ENCODE peak calls at places on chromosome 7, in five cellular contexts. D is AG04450, W is GM23338, O is body of pancreas, P is brain microvascular endothelial cell. U is an unnamed sample.
A peak's percentile ranks its signal among the peaks of the same experiment; 100 is the strongest.

GRCh38 chr7:117737882-117738281 is 135.4 kb downstream of the CTTNBP2 start:
- DNase-seq in D (no peak), W (no peak), O (no peak), P (no peak), U (no peak)

GRCh38 chr7:149616898-149617297 is 119.3 kb upstream of the ZNF746 start:
- DNase-seq in D (no peak), W (no peak), O (no peak), P (no peak), U (no peak)

GRCh38 chr7:18974803-18975202 is 142.6 kb downstream of the TWIST1 start:
- DNase-seq in D (peak; percentile 27), W (no peak), O (no peak), P (peak; percentile 24), U (no peak)

GRCh38 chr7:46391215-46391614 is 470.1 kb upstream of the IGFBP3 start:
- DNase-seq in D (no peak), W (no peak), O (no peak), P (no peak), U (no peak)

GRCh38 chr7:974820-975681 is at the start of gene COX19:
- DNase-seq in D (peak; percentile 68), W (peak; percentile 94), O (peak; percentile 92), P (peak; percentile 79), U (peak; percentile 98)

GRCh38 chr7:134632937-134633540 is 13.6 kb upstream of the BPGM start:
- DNase-seq in D (no peak), W (peak; percentile 76), O (peak; percentile 14), P (peak; percentile 47), U (no peak)

GRCh38 chr7:2576742-2577491 is 18.1 kb downstream of the IQCE start:
- DNase-seq in D (no peak), W (no peak), O (no peak), P (no peak), U (no peak)

GRCh38 chr7:157125376-157126223 is 13.1 kb upstream of the UBE3C start:
- DNase-seq in D (no peak), W (no peak), O (no peak), P (no peak), U (no peak)

GRCh38 chr7:98754041-98754479 is 115.8 kb downstream of the TMEM130 start:
- DNase-seq in D (no peak), W (peak; percentile 91), O (no peak), P (no peak), U (no peak)

GRCh38 chr7:50598455-50599343 is 33.5 kb upstream of the DDC start:
- DNase-seq in D (no peak), W (no peak), O (no peak), P (no peak), U (no peak)

GRCh38 chr7:94450044-94450697 is 55.5 kb downstream of the COL1A2 start:
- DNase-seq in D (no peak), W (no peak), O (no peak), P (no peak), U (no peak)

GRCh38 chr7:90595801-90596683 is at the start of gene CDK14:
- DNase-seq in D (no peak), W (peak; percentile 91), O (peak; percentile 84), P (peak; percentile 56), U (peak; percentile 91)

GRCh38 chr7:38478404-38478803 is 152.8 kb downstream of the AMPH start:
- DNase-seq in D (no peak), W (no peak), O (no peak), P (no peak), U (no peak)

GRCh38 chr7:63521-64021 is 128.8 kb upstream of the FAM20C start:
- DNase-seq in D (no peak), W (no peak), O (no peak), P (no peak), U (no peak)

GRCh38 chr7:70432567-70433001 is 699.4 kb upstream of the GALNT17 start:
- DNase-seq in D (no peak), W (no peak), O (no peak), P (no peak), U (no peak)

GRCh38 chr7:67551027-67551426 is 554.4 kb downstream of the TYW1 start:
- DNase-seq in D (no peak), W (no peak), O (no peak), P (no peak), U (no peak)

GRCh38 chr7:154913645-154914579 is 89.0 kb downstream of the PAXIP1 start:
- DNase-seq in D (peak; percentile 26), W (peak; percentile 94), O (peak; percentile 93), P (peak; percentile 70), U (peak; percentile 91)

GRCh38 chr7:107255602-107256001 is 86.8 kb downstream of the HBP1 start:
- DNase-seq in D (no peak), W (no peak), O (no peak), P (no peak), U (no peak)

GRCh38 chr7:24715661-24716479 is 41.4 kb downstream of the GSDME start:
- DNase-seq in D (no peak), W (peak; percentile 81), O (no peak), P (peak; percentile 40), U (peak; percentile 60)

GRCh38 chr7:121406-121805 is 71.0 kb upstream of the FAM20C start:
- DNase-seq in D (no peak), W (peak; percentile 74), O (no peak), P (no peak), U (no peak)

GRCh38 chr7:98051118-98051744 is 55.4 kb upstream of the LMTK2 start:
- DNase-seq in D (no peak), W (peak; percentile 96), O (peak; percentile 19), P (no peak), U (no peak)

GRCh38 chr7:122896509-122896908 is 10.2 kb upstream of the CADPS2 start:
- DNase-seq in D (no peak), W (no peak), O (no peak), P (no peak), U (no peak)
- TF ChIP-seq CTCF in D (no peak), W (peak; percentile 12), O (no peak), P (no peak), U (no peak)

DNA sequence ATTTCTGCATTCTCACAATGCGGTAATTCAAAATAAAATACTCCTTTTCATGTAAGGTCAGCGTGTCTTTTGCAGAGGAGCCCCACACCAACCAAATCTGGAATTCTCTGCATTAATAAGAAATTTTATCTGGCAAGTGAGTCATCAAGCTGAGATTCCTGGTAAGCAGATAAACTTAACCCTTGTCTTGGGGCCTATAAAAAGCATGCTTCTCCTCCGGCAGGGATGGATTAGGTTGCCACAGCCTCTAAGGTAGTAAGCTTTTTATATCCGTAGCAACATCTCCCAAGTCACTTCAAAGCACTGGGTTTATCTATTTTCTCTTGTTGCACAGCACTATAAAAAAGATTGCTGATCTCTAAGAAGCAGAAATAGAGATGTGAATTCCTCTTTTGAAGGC is 202.7 kb upstream of the NOBOX start:
- DNase-seq in D (no peak), W (no peak), O (no peak), P (peak; percentile 2), U (no peak)
- TF ChIP-seq CTCF in D (no peak), W (no peak), O (no peak), P (no peak), U (no peak)

GRCh38 chr7:83976302-83976701 is 218.3 kb downstream of the SEMA3A start:
- DNase-seq in D (no peak), W (peak; percentile 24), O (no peak), P (no peak), U (no peak)
- TF ChIP-seq CTCF in D (peak; percentile 56), W (peak; percentile 81), O (peak; percentile 60), P (no peak), U (peak; percentile 73)

GRCh38 chr7:48035301-48035966 is at the start of gene C7orf57:
- DNase-seq in D (peak; percentile 47), W (peak; percentile 95), O (peak; percentile 91), P (peak; percentile 84), U (peak; percentile 97)
- TF ChIP-seq CTCF in D (peak; percentile 18), W (no peak), O (no peak), P (no peak), U (peak; percentile 38)

GRCh38 chr7:101236292-101236691 is 1.3 kb downstream of the CLDN15 start:
- DNase-seq in D (no peak), W (no peak), O (no peak), P (no peak), U (no peak)

GRCh38 chr7:101234636-101235035 is 3.0 kb downstream of the CLDN15 start:
- DNase-seq in D (no peak), W (no peak), O (no peak), P (no peak), U (no peak)

GRCh38 chr7:101233907-101234547 is 3.6 kb downstream of the CLDN15 start:
- DNase-seq in D (no peak), W (no peak), O (no peak), P (no peak), U (no peak)

GRCh38 chr7:101235522-101235921 is 2.1 kb downstream of the CLDN15 start:
- DNase-seq in D (no peak), W (no peak), O (no peak), P (no peak), U (no peak)

DNA sequence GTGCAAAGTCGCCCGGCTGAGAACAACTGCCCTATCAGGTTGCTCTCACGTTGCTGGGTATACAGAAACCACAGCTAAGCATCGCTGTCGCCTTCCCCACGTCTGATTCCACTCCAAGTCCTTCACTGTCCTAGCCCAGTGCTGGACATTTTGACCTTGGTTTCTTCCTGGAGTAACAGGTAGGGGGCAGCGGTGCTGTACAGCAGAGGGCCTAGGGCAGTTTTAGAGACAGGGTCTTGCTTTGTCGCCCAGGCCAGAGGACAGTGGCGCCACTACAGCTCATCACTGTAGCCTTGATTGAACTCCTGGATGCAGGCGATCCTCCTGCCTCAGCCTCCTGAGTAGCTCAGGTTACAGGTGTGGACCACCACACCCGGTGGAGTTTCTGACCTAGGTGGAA is 2.6 kb downstream of the CLDN15 start:
- DNase-seq in D (no peak), W (peak; percentile 66), O (no peak), P (no peak), U (no peak)
- TF ChIP-seq CTCF in D (peak; percentile 35), W (peak; percentile 64), O (no peak), P (peak; percentile 58), U (peak; percentile 38)

DNA sequence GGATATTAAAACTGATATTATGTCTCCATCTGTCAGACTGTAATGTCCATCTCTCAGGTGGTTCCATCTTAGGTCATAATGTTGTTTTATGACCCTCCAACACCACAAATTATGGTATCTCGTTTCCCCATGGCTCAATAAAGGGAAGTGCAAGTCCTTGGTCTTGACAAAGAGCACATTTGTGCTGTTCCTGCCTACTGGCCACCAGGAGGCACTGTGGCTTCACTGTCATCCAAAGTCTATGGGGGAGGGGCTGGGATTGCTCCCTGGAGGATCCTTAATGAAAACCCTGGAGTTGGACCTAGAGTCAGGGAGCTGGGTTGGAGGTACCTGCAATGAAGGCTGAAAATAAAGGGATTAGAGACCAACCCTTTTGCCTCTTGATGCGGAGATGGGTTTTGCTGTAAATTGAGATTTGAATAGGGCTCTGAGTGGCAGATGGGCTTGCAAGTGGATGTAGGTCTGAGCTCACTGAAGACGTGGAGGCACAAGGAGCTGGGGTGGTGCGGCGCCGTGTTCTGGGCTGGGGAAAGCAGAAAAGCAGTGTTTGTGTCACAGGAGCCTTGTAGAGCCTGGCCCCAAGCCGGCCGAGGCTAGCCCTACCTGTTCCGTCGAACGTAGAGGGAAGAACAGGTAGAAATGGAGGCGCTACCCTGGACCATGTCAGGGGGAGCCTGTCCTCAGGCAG is 180.5 kb upstream of the PRSS58 start:
- DNase-seq in D (no peak), W (peak; percentile 93), O (peak; percentile 51), P (peak; percentile 38), U (no peak)
- TF ChIP-seq CTCF in D (peak; percentile 56), W (peak; percentile 96), O (peak; percentile 46), P (peak; percentile 93), U (peak; percentile 54)

U was measured in osteocyte.